ENCODE peak calls at places on chromosomes 13 and 19, in five cellular contexts. R, O, D, E and M are unnamed samples.

GRCh38 chr13:110767476-110767875 is 54.0 kb downstream of the ING1 start:
- DNase-seq in R (no peak), O (no peak), D (no peak), E (no peak), M (no peak)

GRCh38 chr19:18006895-18007604 is 920 bp upstream of the ARRDC2 start:
- DNase-seq in D (peak), O (peak), R (peak), E (peak), M (peak)

GRCh38 chr19:46350758-46351159 is 3.9 kb downstream of the PPP5C start:
- DNase-seq in D (no peak), R (no peak), E (no peak), O (no peak), M (no peak)

GRCh38 chr13:20988909-20989735 is 72.3 kb downstream of the LATS2 start:
- DNase-seq in D (no peak), R (no peak), O (no peak), E (no peak), M (no peak)

GRCh38 chr19:15672580-15673175 is at the start of gene CYP4F12:
- DNase-seq in R (peak), O (peak), E (peak), D (peak), M (peak)

GRCh38 chr19:11375143-11375948 is 880 bp downstream of the SWSAP1 start:
- DNase-seq in O (peak), E (peak), D (peak), R (peak), M (no peak)

GRCh38 chr13:56670563-56670962 is 470.2 kb upstream of the PRR20A start:
- DNase-seq in D (no peak), E (no peak), R (no peak), O (no peak), M (no peak)

GRCh38 chr13:59409211-59409610 is 754.5 kb downstream of the DIAPH3 start:
- DNase-seq in E (no peak), O (no peak), D (peak), R (no peak), M (no peak)

GRCh38 chr13:24038405-24038804 is 122.1 kb upstream of the SPATA13 start:
- DNase-seq in R (no peak), E (no peak), D (no peak), O (no peak), M (peak)

GRCh38 chr19:11041966-11042627 is 47.2 kb upstream of the LDLR start:
- DNase-seq in E (no peak), R (no peak), D (peak), O (no peak), M (peak)

GRCh38 chr19:12974301-12975220 is 5.2 kb downstream of the DAND5 start:
- DNase-seq in R (no peak), E (no peak), O (no peak), D (no peak), M (no peak)

GRCh38 chr19:12952488-12953455 is 4.3 kb downstream of the GADD45GIP1 start:
- DNase-seq in O (no peak), D (no peak), E (no peak), R (no peak), M (peak)

GRCh38 chr19:35722897-35723296 is 5.1 kb downstream of the KMT2B start:
- DNase-seq in O (no peak), D (peak), E (no peak), R (no peak), M (no peak)

GRCh38 chr13:42168497-42168896 is 103.5 kb upstream of the AKAP11 start:
- DNase-seq in E (no peak), D (no peak), O (no peak), R (no peak), M (no peak)

GRCh38 chr13:95620498-95621140 is 23.9 kb downstream of the DZIP1 start:
- DNase-seq in D (no peak), R (no peak), E (no peak), O (no peak), M (no peak)

GRCh38 chr19:33290956-33291622 is 11.2 kb downstream of the CEBPA start:
- DNase-seq in D (peak), O (peak), R (no peak), E (no peak), M (peak)

GRCh38 chr19:29806098-29806866 is 5.5 kb upstream of the CCNE1 start:
- DNase-seq in D (no peak), E (peak), R (no peak), O (peak), M (no peak)

GRCh38 chr19:19742773-19743172 is 9.9 kb upstream of the ZNF14 start:
- DNase-seq in O (no peak), E (no peak), R (no peak), D (peak), M (no peak)

GRCh38 chr13:92297971-92298942 is 899.8 kb downstream of the GPC5 start:
- DNase-seq in E (no peak), D (no peak), R (no peak), O (no peak), M (no peak)

GRCh38 chr19:38385804-38386257 is 2.0 kb downstream of the GGN start:
- DNase-seq in O (peak), R (no peak), E (no peak), D (peak), M (no peak)

GRCh38 chr19:51903192-51903591 is 1.6 kb downstream of the ZNF649 start:
- DNase-seq in R (no peak), O (no peak), E (no peak), D (no peak), M (no peak)

GRCh38 chr19:19115954-19116353 is 22.3 kb downstream of the TMEM161A start:
- DNase-seq in R (no peak), O (peak), D (no peak), E (no peak), M (no peak)

GRCh38 chr13:87667686-87668085 is 3.5 kb upstream of the SLITRK5 start:
- DNase-seq in D (no peak), E (no peak), O (no peak), R (no peak), M (peak)

GRCh38 chr13:113860051-113860471 is 3.8 kb downstream of the GAS6 start:
- DNase-seq in R (no peak), D (no peak), E (peak), O (no peak), M (no peak)

GRCh38 chr19:17242431-17243208 is 3.1 kb downstream of the NR2F6 start:
- DNase-seq in D (no peak), O (no peak), E (no peak), R (no peak), M (no peak)

GRCh38 chr19:55451522-55452380 is 8.7 kb upstream of the SHISA7 start:
- DNase-seq in O (no peak), E (no peak), R (no peak), D (peak), M (no peak)
- H3K4me3 ChIP-seq in O (no peak), E (no peak), R (no peak), D (peak), M (no peak)

GRCh38 chr13:100825551-100825950 is 151.0 kb upstream of the TMTC4 start:
- DNase-seq in O (no peak), E (no peak), D (no peak), R (no peak), M (peak)

GRCh38 chr13:100826441-100826840 is 151.8 kb upstream of the TMTC4 start:
- DNase-seq in D (no peak), R (no peak), O (no peak), E (no peak), M (no peak)

GRCh38 chr13:100827489-100828000 is 152.9 kb upstream of the TMTC4 start:
- DNase-seq in O (no peak), E (no peak), R (no peak), D (no peak), M (peak)

GRCh38 chr13:100833427-100833826 is 158.8 kb upstream of the TMTC4 start:
- DNase-seq in R (no peak), E (no peak), D (no peak), O (no peak), M (no peak)

DNA sequence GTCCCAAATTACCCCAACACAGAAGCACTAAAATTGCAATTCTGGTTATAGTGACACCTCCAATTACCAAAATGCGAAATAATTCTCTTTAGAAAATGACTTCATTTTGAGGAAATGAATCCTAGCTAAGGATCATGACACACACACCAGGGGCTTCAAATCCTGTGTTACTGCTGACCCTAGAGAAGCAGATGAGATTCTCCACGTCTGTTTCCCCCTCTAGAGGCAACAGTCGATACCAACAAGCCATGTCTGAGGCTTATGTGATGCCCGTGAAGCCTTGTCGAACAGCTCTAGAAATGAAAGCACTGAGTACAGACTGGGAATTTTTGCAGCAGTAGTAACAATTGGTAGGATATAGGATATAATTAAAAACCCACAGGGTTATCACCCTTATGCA is 153.6 kb upstream of the TMTC4 start:
- DNase-seq in O (no peak), D (no peak), E (no peak), R (no peak), M (no peak)
- TF ChIP-seq CTCF in O (no peak), D (no peak), E (no peak), R (no peak), M (peak)

DNA sequence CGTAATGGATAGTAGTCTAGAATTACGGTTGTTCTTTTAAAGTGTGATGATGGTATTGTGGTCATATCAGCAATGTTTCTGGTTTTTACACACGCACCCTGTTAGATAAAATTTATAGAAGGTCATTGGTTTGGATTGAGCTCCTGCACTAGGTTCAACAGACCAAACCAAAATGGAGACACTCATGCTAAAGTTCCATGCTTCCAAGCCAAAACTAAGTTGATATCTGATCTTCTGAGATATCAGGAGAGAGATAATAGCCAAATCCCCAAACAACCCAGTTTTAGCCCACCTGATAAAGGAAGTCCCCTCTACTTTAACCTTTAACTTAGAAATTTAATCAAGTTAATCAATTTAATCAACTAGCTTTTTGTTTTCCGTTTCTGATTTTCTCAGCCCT is 1.2 kb downstream of the NOSIP start:
- DNase-seq in R (no peak), O (no peak), E (no peak), D (no peak), M (no peak)
- H3K4me3 ChIP-seq in R (no peak), O (peak), E (peak), D (peak), M (peak)

GRCh38 chr19:39752390-39752789 is 14.6 kb upstream of the CLC start:
- DNase-seq in D (no peak), O (no peak), R (no peak), E (no peak), M (no peak)
- TF ChIP-seq CTCF in D (no peak), O (no peak), R (no peak), E (no peak), M (no peak)

DNA sequence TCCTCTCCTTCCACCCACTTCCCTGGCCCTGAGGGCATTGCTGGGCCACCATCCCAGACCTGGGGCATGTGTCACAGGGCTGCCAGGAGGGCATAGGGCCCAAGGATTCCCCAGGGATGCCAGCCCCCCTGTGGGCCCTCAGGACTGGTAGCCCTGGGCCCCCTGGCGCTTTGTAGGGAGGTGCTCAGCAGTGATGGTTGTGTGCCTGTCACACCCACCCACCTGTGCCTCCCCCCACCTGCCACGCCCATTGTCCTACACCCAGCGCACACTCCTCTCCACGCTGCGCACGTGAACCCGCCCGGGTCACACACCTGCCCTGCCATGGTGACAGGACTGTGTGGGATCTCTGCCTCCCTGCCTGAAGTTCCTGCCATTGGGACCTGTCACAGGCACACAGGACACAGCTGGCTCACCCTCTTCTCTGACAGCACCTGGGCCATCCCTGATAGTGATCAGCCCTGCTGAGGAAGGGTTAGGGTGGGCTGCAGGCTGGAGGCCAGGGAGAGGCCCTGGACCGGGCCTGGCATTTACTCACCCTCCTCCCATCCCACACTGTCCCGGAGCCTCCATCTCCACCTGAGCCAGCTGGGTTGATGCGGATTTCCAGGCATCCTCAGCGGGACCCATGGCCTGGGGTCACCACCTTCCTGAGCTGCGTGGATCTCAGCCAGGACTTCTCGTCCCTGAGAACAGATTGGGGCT is 23.9 kb downstream of the WTIP start:
- DNase-seq in E (peak), O (no peak), R (no peak), D (no peak), M (no peak)
- H3K4me3 ChIP-seq in E (no peak), O (no peak), R (no peak), D (no peak), M (no peak)

GRCh38 chr13:32164622-32165268 is 133.2 kb downstream of the FRY start:
- DNase-seq in E (no peak), O (no peak), D (no peak), R (no peak), M (peak)
- TF ChIP-seq CTCF in E (no peak), O (peak), D (no peak), R (no peak), M (peak)